ENCODE peak calls at places on chromosomes 5 and 9, in seven cellular contexts. One of them, this sample, is unnamed.

GRCh38 chr9:106745876-106746275 is 117.1 kb upstream of the ZNF462 start:
- DNase-seq in stimulated activated CD8-positive, alpha-beta memory T cell treated with anti-CD3 and anti-CD28 coated beads, Interleukin-2, amount 100 ng/mL, for 1 hour: no peak
- DNase-seq in skeletal muscle cell: no peak
- DNase-seq in T-helper 2 cell: no peak
- DNase-seq in heart right ventricle: no peak
- DNase-seq in ELR: no peak
- DNase-seq in DMS153: no peak
- DNase-seq in this sample: no peak

GRCh38 chr9:8571648-8572047 is 772.1 kb upstream of the DMAC1 start:
- DNase-seq in skeletal muscle cell: no peak
- DNase-seq in ELR: no peak
- DNase-seq in heart right ventricle: no peak
- DNase-seq in T-helper 2 cell: no peak
- DNase-seq in stimulated activated CD8-positive, alpha-beta memory T cell treated with anti-CD3 and anti-CD28 coated beads, Interleukin-2, amount 100 ng/mL, for 1 hour: no peak
- DNase-seq in DMS153: no peak
- DNase-seq in this sample: no peak

GRCh38 chr5:78065663-78066062 is 228.8 kb downstream of the AP3B1 start:
- DNase-seq in stimulated activated CD8-positive, alpha-beta memory T cell treated with anti-CD3 and anti-CD28 coated beads, Interleukin-2, amount 100 ng/mL, for 1 hour: no peak
- DNase-seq in ELR: peak; percentile 23
- DNase-seq in heart right ventricle: no peak
- DNase-seq in T-helper 2 cell: no peak
- DNase-seq in DMS153: no peak
- DNase-seq in skeletal muscle cell: no peak
- DNase-seq in this sample: no peak

GRCh38 chr9:134933076-134933659 is 15.5 kb upstream of the FCN1 start:
- DNase-seq in T-helper 2 cell: no peak
- DNase-seq in heart right ventricle: peak; percentile 40
- DNase-seq in DMS153: no peak
- DNase-seq in skeletal muscle cell: no peak
- DNase-seq in stimulated activated CD8-positive, alpha-beta memory T cell treated with anti-CD3 and anti-CD28 coated beads, Interleukin-2, amount 100 ng/mL, for 1 hour: no peak
- DNase-seq in ELR: no peak
- DNase-seq in this sample: no peak

GRCh38 chr9:111375817-111376564 is 46.0 kb upstream of the OR2K2 start:
- DNase-seq in skeletal muscle cell: no peak
- DNase-seq in ELR: peak; percentile 34
- DNase-seq in stimulated activated CD8-positive, alpha-beta memory T cell treated with anti-CD3 and anti-CD28 coated beads, Interleukin-2, amount 100 ng/mL, for 1 hour: no peak
- DNase-seq in heart right ventricle: no peak
- DNase-seq in DMS153: no peak
- DNase-seq in T-helper 2 cell: no peak
- DNase-seq in this sample: no peak

GRCh38 chr9:87867391-87867790 is 15.3 kb upstream of the SPATA31E1 start:
- DNase-seq in stimulated activated CD8-positive, alpha-beta memory T cell treated with anti-CD3 and anti-CD28 coated beads, Interleukin-2, amount 100 ng/mL, for 1 hour: no peak
- DNase-seq in heart right ventricle: no peak
- DNase-seq in T-helper 2 cell: no peak
- DNase-seq in ELR: no peak
- DNase-seq in DMS153: no peak
- DNase-seq in skeletal muscle cell: no peak
- DNase-seq in this sample: no peak

GRCh38 chr9:36827593-36827992 is 206.5 kb downstream of the PAX5 start:
- DNase-seq in heart right ventricle: no peak
- DNase-seq in DMS153: no peak
- DNase-seq in stimulated activated CD8-positive, alpha-beta memory T cell treated with anti-CD3 and anti-CD28 coated beads, Interleukin-2, amount 100 ng/mL, for 1 hour: no peak
- DNase-seq in ELR: no peak
- DNase-seq in T-helper 2 cell: no peak
- DNase-seq in skeletal muscle cell: no peak
- DNase-seq in this sample: no peak

GRCh38 chr5:141771031-141771430 is 89.0 kb upstream of the ARAP3 start:
- DNase-seq in T-helper 2 cell: no peak
- DNase-seq in heart right ventricle: no peak
- DNase-seq in ELR: peak; percentile 34
- DNase-seq in stimulated activated CD8-positive, alpha-beta memory T cell treated with anti-CD3 and anti-CD28 coated beads, Interleukin-2, amount 100 ng/mL, for 1 hour: no peak
- DNase-seq in skeletal muscle cell: no peak
- DNase-seq in DMS153: no peak
- DNase-seq in this sample: no peak

GRCh38 chr5:14552017-14552416 is 29.6 kb upstream of the OTULINL start:
- DNase-seq in DMS153: no peak
- DNase-seq in ELR: no peak
- DNase-seq in stimulated activated CD8-positive, alpha-beta memory T cell treated with anti-CD3 and anti-CD28 coated beads, Interleukin-2, amount 100 ng/mL, for 1 hour: no peak
- DNase-seq in T-helper 2 cell: no peak
- DNase-seq in heart right ventricle: no peak
- DNase-seq in skeletal muscle cell: no peak
- DNase-seq in this sample: no peak

GRCh38 chr5:113252066-113252465 is 182.7 kb downstream of the TSSK1B start:
- DNase-seq in ELR: no peak
- DNase-seq in T-helper 2 cell: no peak
- DNase-seq in skeletal muscle cell: no peak
- DNase-seq in stimulated activated CD8-positive, alpha-beta memory T cell treated with anti-CD3 and anti-CD28 coated beads, Interleukin-2, amount 100 ng/mL, for 1 hour: no peak
- DNase-seq in heart right ventricle: no peak
- DNase-seq in DMS153: no peak
- DNase-seq in this sample: no peak

GRCh38 chr9:68973619-68974018 is 40.3 kb downstream of the PRKACG start:
- DNase-seq in T-helper 2 cell: no peak
- DNase-seq in heart right ventricle: peak; percentile 38
- DNase-seq in DMS153: no peak
- DNase-seq in skeletal muscle cell: no peak
- DNase-seq in stimulated activated CD8-positive, alpha-beta memory T cell treated with anti-CD3 and anti-CD28 coated beads, Interleukin-2, amount 100 ng/mL, for 1 hour: no peak
- DNase-seq in ELR: no peak
- DNase-seq in this sample: no peak

GRCh38 chr9:125262217-125262991 is 778 bp downstream of the GAPVD1 start:
- DNase-seq in heart right ventricle: no peak
- DNase-seq in stimulated activated CD8-positive, alpha-beta memory T cell treated with anti-CD3 and anti-CD28 coated beads, Interleukin-2, amount 100 ng/mL, for 1 hour: no peak
- DNase-seq in ELR: peak; percentile 45
- DNase-seq in T-helper 2 cell: no peak
- DNase-seq in skeletal muscle cell: no peak
- DNase-seq in DMS153: no peak
- DNase-seq in this sample: no peak

GRCh38 chr5:175377816-175378215 is 66.2 kb downstream of the DRD1 start:
- DNase-seq in stimulated activated CD8-positive, alpha-beta memory T cell treated with anti-CD3 and anti-CD28 coated beads, Interleukin-2, amount 100 ng/mL, for 1 hour: no peak
- DNase-seq in T-helper 2 cell: no peak
- DNase-seq in ELR: no peak
- DNase-seq in DMS153: no peak
- DNase-seq in skeletal muscle cell: no peak
- DNase-seq in heart right ventricle: no peak
- DNase-seq in this sample: no peak